ENCODE peak calls at places on chromosomes 11 and 22, in ten cellular contexts. C is NCI-H1105; A is T1000; I is activated naive CD8-positive, alpha-beta T cell treated with anti-CD3 and anti-CD28 coated beads, Interleukin-2, amount 50 U/mL, for 16 hours; F is MCF 10A; T is amniotic stem cell; W is type B pancreatic cell; S is M059J; Q is CD8-positive, alpha-beta memory T cell; O is left cardiac atrium. X is an unnamed sample.

GRCh38 chr11:84524422-84525051 is 1102.6 kb downstream of the DLG2 start:
- DNase-seq in I (no peak), W (no peak), Q (no peak), S (peak), F (peak), T (no peak), A (no peak), C (no peak), O (no peak), X (no peak)

GRCh38 chr11:68890490-68891231 is 13.0 kb downstream of the MRPL21 start:
- DNase-seq in S (no peak), W (no peak), A (peak), O (peak), F (no peak), Q (no peak), C (no peak), I (no peak), T (peak), X (peak)

GRCh38 chr11:72814139-72814830 is at the start of gene ATG16L2:
- DNase-seq in A (peak), F (peak), S (peak), T (peak), O (peak), I (peak), C (peak), Q (peak), W (peak), X (peak)

GRCh38 chr11:131579932-131580387 is 209.5 kb downstream of the NTM start:
- DNase-seq in C (peak), W (no peak), O (no peak), Q (no peak), T (peak), S (peak), F (no peak), A (no peak), I (no peak), X (no peak)

GRCh38 chr11:20154381-20154780 is 5.9 kb downstream of the DBX1 start:
- DNase-seq in Q (no peak), S (peak), O (no peak), T (no peak), F (peak), W (no peak), I (no peak), C (no peak), A (peak), X (no peak)

GRCh38 chr22:20298110-20298802 is 21.6 kb downstream of the DGCR6L start:
- DNase-seq in A (no peak), F (no peak), S (no peak), C (no peak), I (no peak), Q (no peak), O (no peak), W (no peak), T (no peak), X (no peak)

GRCh38 chr22:48045369-48045768 is 1282.9 kb downstream of the TBC1D22A start:
- DNase-seq in W (no peak), S (no peak), O (no peak), F (no peak), C (no peak), Q (no peak), A (no peak), I (no peak), T (no peak), X (no peak)

GRCh38 chr11:64583296-64584262 is 7.4 kb upstream of the SLC22A12 start:
- DNase-seq in Q (no peak), A (peak), W (no peak), I (no peak), S (peak), F (peak), T (no peak), O (no peak), C (no peak), X (peak)

GRCh38 chr11:116421529-116422185 is 351.1 kb downstream of the BUD13 start:
- DNase-seq in S (no peak), I (no peak), C (no peak), W (no peak), A (no peak), O (no peak), F (no peak), T (no peak), Q (no peak), X (no peak)

GRCh38 chr11:112885744-112886706 is 75.2 kb upstream of the NCAM1 start:
- DNase-seq in W (no peak), I (no peak), Q (no peak), O (no peak), T (no peak), S (peak), C (peak), A (no peak), F (peak), X (no peak)

GRCh38 chr22:48697694-48698276 is 1129.9 kb downstream of the BRD1 start:
- DNase-seq in A (no peak), S (no peak), F (no peak), C (no peak), Q (no peak), I (no peak), T (no peak), W (no peak), O (no peak), X (no peak)

GRCh38 chr22:22733881-22734373 is 89.5 kb downstream of the GGTLC2 start:
- DNase-seq in T (no peak), S (no peak), O (no peak), C (no peak), Q (no peak), W (no peak), A (no peak), I (no peak), F (no peak), X (peak)

GRCh38 chr11:84947970-84948600 is 679.1 kb downstream of the DLG2 start:
- DNase-seq in A (no peak), T (no peak), I (no peak), C (no peak), O (no peak), W (no peak), F (peak), Q (no peak), S (no peak), X (no peak)

GRCh38 chr11:61378713-61379313 is 13.6 kb upstream of the TMEM216 start:
- DNase-seq in W (no peak), O (peak), T (peak), F (peak), S (peak), Q (no peak), C (no peak), A (peak), I (no peak), X (peak)

GRCh38 chr11:62680825-62681240 is 2.0 kb upstream of the UBXN1 start:
- DNase-seq in T (peak), Q (peak), W (no peak), I (no peak), F (peak), A (peak), O (peak), S (peak), C (no peak), X (no peak)

GRCh38 chr11:7585816-7586215 is 72.0 kb downstream of the PPFIBP2 start:
- DNase-seq in W (no peak), O (no peak), I (no peak), S (no peak), Q (no peak), F (no peak), C (no peak), T (no peak), A (no peak), X (no peak)

GRCh38 chr11:62677709-62678108 is 1.2 kb downstream of the UBXN1 start:
- DNase-seq in A (no peak), C (no peak), I (no peak), S (no peak), O (no peak), F (no peak), Q (no peak), W (no peak), T (no peak), X (no peak)